ENCODE peak calls at places on chromosomes 11 and 22, in nine cellular contexts. S is HFF-Myc, M is endothelial cell, Y is EL, H is ovary, D is T-helper 1 cell, Z is AG10803, I is NCI-H510A treated with DMSO at 0.1 percent for 48 hours, N is immature natural killer cell. L is an unnamed sample.

GRCh38 chr11:67651976-67652895 is 1.7 kb upstream of the ACY3 start:
- DNase-seq in S (no peak), M (no peak), Y (no peak), H (no peak), D (no peak), Z (no peak), I (no peak), N (no peak), L (no peak)

GRCh38 chr11:91560434-91560833 is 664.2 kb upstream of the FAT3 start:
- DNase-seq in S (no peak), M (no peak), Y (no peak), H (no peak), D (no peak), Z (no peak), I (no peak), N (no peak), L (no peak)

GRCh38 chr11:72244317-72245231 is 598 bp upstream of the PHOX2A start:
- DNase-seq in S (no peak), M (no peak), Y (no peak), H (no peak), D (no peak), Z (no peak), I (no peak), N (no peak), L (no peak)

GRCh38 chr11:449889-450808 is at the start of gene PTDSS2:
- DNase-seq in S (peak; percentile 90), M (peak; percentile 93), Y (peak; percentile 95), H (peak; percentile 97), D (peak; percentile 94), Z (peak; percentile 94), I (peak; percentile 74), N (peak; percentile 94), L (peak; percentile 99)

GRCh38 chr11:110433393-110434333 is 3.9 kb downstream of the FDX1 start:
- DNase-seq in S (no peak), M (no peak), Y (peak; percentile 30), H (no peak), D (peak; percentile 32), Z (peak; percentile 44), I (peak; percentile 46), N (peak; percentile 31), L (peak; percentile 60)

GRCh38 chr11:120256178-120256577 is 16.2 kb downstream of the POU2F3 start:
- DNase-seq in S (no peak), M (no peak), Y (no peak), H (no peak), D (no peak), Z (no peak), I (no peak), N (no peak), L (peak; percentile 25)

GRCh38 chr22:30420401-30421178 is 5.0 kb upstream of the MTFP1 start:
- DNase-seq in S (no peak), M (no peak), Y (peak; percentile 85), H (no peak), D (no peak), Z (peak; percentile 74), I (no peak), N (no peak), L (no peak)

GRCh38 chr11:47617417-47617809 is 23.2 kb upstream of the C1QTNF4 start:
- DNase-seq in S (no peak), M (no peak), Y (peak; percentile 40), H (no peak), D (no peak), Z (peak; percentile 65), I (no peak), N (no peak), L (no peak)

GRCh38 chr11:86515297-86516094 is 140.8 kb downstream of the CCDC81 start:
- DNase-seq in S (no peak), M (peak; percentile 27), Y (peak; percentile 89), H (no peak), D (no peak), Z (peak; percentile 86), I (no peak), N (no peak), L (no peak)

GRCh38 chr22:24148586-24148985 is 32.7 kb upstream of the SUSD2 start:
- DNase-seq in S (no peak), M (no peak), Y (no peak), H (no peak), D (no peak), Z (peak; percentile 30), I (no peak), N (no peak), L (no peak)

GRCh38 chr11:116696381-116696941 is 76.3 kb downstream of the BUD13 start:
- DNase-seq in S (no peak), M (no peak), Y (peak; percentile 29), H (no peak), D (no peak), Z (peak; percentile 8), I (peak; percentile 47), N (no peak), L (no peak)

GRCh38 chr22:24060375-24060788 is 49.3 kb downstream of the CABIN1 start:
- DNase-seq in S (peak; percentile 69), M (no peak), Y (peak; percentile 90), H (no peak), D (no peak), Z (peak; percentile 90), I (peak; percentile 57), N (no peak), L (peak; percentile 83)

GRCh38 chr11:117200813-117201515 is 1.8 kb downstream of the TAGLN start:
- DNase-seq in S (no peak), M (no peak), Y (peak; percentile 32), H (no peak), D (no peak), Z (no peak), I (no peak), N (no peak), L (no peak)

GRCh38 chr11:126355926-126356897 is 726 bp downstream of the ST3GAL4 start:
- DNase-seq in S (no peak), M (peak; percentile 30), Y (peak; percentile 66), H (peak; percentile 57), D (no peak), Z (peak; percentile 49), I (no peak), N (peak; percentile 38), L (peak; percentile 52)

L was measured in DMS53.